ENCODE peak calls at places on chromosomes 16 and 17, in ten cellular contexts. A is heart left ventricle, C is neural progenitor cell, M is Peyer's patch, F is IMR-90, O is A549, N is transverse colon, S is A673, P is prostate gland, J is stomach. R is an unnamed sample. For H3K9me3, the result is how much of the 10 kb centered on the place peaks cover.

GRCh38 chr17:75856062-75856681 is 1.0 kb upstream of the WBP2 start:
- DNase-seq in O (peak), F (peak), P (no peak), J (peak), A (no peak), S (no peak), N (peak), C (no peak), M (no peak), R (no peak)

GRCh38 chr16:46927273-46927672 is 43.1 kb downstream of the GPT2 start:
- DNase-seq in C (no peak), O (no peak), N (no peak), A (no peak), F (no peak), J (no peak), P (no peak), S (no peak), M (no peak), R (no peak)

GRCh38 chr17:76032073-76032779 is 5.1 kb upstream of the EVPL start:
- DNase-seq in M (no peak), O (no peak), C (no peak), F (no peak), S (peak), N (no peak), P (no peak), J (no peak), A (no peak), R (no peak)

GRCh38 chr17:29930399-29931010 is 477 bp upstream of the SSH2 start:
- DNase-seq in F (peak), S (no peak), M (peak), P (peak), N (peak), C (peak), A (no peak), O (no peak), J (no peak), R (no peak)

GRCh38 chr17:46772013-46772878 is 46.2 kb downstream of the WNT3 start:
- DNase-seq in F (no peak), P (no peak), C (peak), M (peak), J (peak), S (peak), N (peak), O (peak), A (no peak), R (no peak)

GRCh38 chr16:14511798-14512131 is 118.3 kb downstream of the PARN start:
- DNase-seq in C (no peak), N (no peak), M (no peak), J (no peak), F (peak), O (no peak), S (no peak), A (no peak), P (no peak), R (no peak)

GRCh38 chr17:78126895-78127239 is 1.7 kb downstream of the TMC6 start:
- DNase-seq in O (no peak), S (no peak), C (no peak), F (no peak), A (no peak), N (no peak), P (no peak), J (no peak), M (no peak), R (no peak)

GRCh38 chr16:799948-800833 is at the start of gene GNG13:
- DNase-seq in S (no peak), P (no peak), F (no peak), M (no peak), C (peak), O (no peak), N (no peak), J (no peak), A (no peak), R (no peak)

GRCh38 chr17:2892305-2892971 is 96.2 kb downstream of the RAP1GAP2 start:
- DNase-seq in A (no peak), N (peak), P (no peak), O (peak), J (peak), S (no peak), C (no peak), F (peak), M (no peak), R (no peak)

GRCh38 chr16:2436110-2436509 is 6.9 kb downstream of the CCNF start:
- DNase-seq in O (no peak), P (peak), A (no peak), M (no peak), F (no peak), C (no peak), J (no peak), S (no peak), N (no peak), R (no peak)

DNA sequence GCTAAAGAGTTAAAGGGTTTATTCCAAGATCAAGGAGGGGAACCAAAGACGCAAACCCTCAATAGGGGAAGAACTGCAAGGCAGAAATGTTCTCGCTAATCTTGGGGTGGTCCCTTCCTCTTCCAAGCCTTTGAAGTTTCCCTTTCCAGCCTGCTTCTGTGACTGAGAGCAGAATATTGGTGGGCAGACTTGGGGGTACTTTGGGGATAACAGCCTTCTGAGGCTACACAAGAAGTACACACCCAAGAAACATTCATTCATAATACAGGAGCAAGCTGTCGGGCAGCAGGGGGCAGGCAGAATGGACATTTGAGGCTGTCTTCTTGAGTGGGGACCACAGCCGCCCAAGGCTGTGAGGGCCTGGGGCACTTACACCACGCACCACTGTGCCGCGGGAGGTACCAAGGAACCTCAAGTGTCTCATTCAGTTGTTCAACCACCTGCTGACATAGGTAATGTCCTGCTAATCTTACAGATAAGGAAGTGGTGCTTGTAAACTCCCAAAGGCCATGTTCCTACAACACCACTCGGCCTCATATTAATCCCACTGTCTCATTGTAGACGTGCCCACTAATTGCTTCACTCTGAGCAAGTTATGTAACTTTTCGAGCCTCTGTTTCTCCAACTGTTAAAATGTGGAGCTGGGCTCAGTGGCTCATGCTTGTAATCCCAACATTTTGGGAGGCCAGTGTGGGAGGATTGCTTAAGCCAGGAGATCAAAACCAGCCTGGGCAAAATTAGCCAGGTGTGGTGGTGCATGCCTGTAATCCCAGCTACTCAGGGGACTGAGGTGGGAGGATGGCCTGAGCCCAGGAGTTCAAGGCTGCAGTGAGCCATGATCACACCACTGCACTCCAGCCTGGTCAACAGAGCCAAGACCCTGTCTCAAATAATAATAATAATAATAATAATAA is 2.5 kb upstream of the MRPS23 start:
- DNase-seq in M (no peak), P (no peak), F (no peak), N (no peak), S (no peak), O (no peak), C (no peak), A (no peak), J (no peak), R (no peak)
- H3K27ac ChIP-seq in M (peak), P (peak), F (no peak), N (peak), S (peak), O (peak), C (no peak), A (peak), J (peak), R (no peak)

DNA sequence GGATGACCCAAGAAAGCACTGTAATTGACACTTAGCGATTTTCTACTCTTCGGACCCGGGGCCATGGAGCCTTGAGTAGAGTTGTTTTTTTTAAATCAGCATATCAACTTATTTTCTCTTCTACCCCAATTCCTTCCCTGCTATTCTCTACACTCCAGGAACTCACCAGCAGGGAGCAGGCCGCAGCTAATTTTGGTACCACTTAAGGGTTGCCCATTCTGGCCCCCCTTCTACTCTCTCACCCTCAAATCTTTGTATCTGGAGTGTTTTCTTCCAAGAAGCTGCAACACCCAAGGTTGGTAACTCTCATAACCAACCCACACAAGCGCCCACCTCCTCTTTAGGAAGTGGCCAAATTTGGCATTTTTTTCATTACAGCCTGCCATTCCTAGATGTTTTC is 5.5 kb upstream of the ERAL1 start:
- DNase-seq in S (peak), N (no peak), O (peak), J (no peak), M (peak), A (no peak), C (no peak), P (no peak), F (no peak), R (no peak)
- TF ChIP-seq CTCF in S (peak), N (no peak), O (no peak), J (no peak), M (no peak), A (no peak), C (no peak), P (no peak), F (peak), R (no peak)

GRCh38 chr17:5809580-5810188 is 225.4 kb upstream of the NLRP1 start:
- DNase-seq in J (no peak), O (peak), M (no peak), F (no peak), S (no peak), C (peak), A (no peak), P (no peak), N (no peak), R (no peak)
- H3K9me3 ChIP-seq in J (under half), O (half or more), M (under half), F (under half), S (under half), C (under half), A (under half), P (under half), N (under half), R (under half)

DNA sequence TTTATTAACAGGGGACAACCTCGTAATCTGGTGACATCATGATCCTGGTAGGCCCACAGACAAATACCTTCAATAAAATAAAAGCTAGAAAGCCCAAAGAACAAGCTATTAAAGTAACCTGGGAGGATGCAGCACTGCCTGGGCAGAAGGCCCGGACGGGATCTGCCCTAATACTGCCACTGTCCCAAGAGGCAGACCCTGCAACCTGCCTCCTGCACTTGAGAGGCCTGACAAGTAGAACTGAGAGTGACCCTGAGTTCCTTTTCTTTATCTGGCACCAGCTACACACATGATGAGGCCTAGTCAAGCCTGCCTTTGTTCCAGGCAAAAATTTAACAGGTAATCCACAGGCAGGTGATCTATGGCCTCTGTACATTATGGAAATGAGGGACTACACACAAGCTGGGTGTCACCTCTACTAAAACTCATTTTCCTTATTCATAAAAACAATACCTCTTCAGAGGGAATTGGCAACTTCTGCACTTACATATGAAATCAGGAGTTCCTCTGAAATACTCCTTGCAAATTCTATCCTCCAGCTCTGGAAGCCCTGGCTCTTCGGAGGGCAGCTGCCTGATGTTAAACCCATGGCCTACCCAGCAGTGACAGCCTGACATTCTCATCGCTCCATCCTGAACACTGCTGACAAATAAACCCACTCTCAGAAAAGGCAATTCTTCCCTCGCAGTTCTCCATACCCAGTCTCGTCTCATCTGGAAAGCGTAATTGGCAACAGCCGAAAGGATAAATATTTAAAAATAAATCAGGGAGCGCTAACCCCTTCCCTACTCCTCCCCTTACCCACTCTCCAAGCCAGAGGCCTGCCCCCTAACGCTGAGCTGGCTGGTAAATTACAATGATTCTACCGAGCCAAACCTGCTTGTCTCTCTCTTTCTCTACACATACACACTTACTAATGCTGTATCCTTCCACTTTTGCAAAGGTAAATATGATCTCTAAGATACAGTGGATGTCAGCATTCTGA is 2.5 kb upstream of the ZFHX3 start:
- DNase-seq in F (no peak), C (no peak), J (no peak), M (no peak), S (no peak), O (no peak), N (no peak), A (no peak), P (no peak), R (no peak)
- H3K27ac ChIP-seq in F (peak), C (no peak), J (peak), M (peak), S (no peak), O (peak), N (peak), A (peak), P (peak), R (no peak)

DNA sequence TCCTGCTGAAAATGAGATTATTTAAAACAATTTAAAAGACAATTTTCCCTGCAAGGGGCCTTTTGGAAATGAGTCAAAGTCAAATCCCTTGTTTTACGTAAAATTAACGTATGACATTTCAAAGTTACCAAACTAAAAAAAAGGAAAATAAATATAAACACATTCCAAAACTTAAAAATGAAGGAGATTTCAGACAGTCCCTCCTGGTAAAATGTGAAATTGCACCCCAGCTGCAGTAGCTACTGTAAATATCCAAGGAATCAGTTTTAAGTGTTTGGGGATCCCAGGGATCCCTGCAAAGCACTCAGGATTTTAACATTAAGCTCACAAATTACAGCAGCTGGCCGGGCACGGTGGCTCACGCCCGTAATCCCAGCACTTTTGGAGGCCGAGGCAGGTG is 63.3 kb downstream of the NXN start:
- DNase-seq in O (no peak), S (no peak), J (no peak), A (no peak), P (no peak), F (no peak), N (no peak), M (no peak), C (no peak), R (no peak)
- TF ChIP-seq CTCF in O (no peak), S (no peak), J (no peak), A (no peak), P (no peak), F (peak), N (peak), M (no peak), C (peak), R (no peak)

GRCh38 chr16:11205754-11206459 is 50.1 kb downstream of the SOCS1 start:
- DNase-seq in S (no peak), C (no peak), N (peak), F (peak), A (no peak), P (no peak), J (peak), O (no peak), M (no peak), R (no peak)
- H3K9me3 ChIP-seq in S (under half), C (under half), N (under half), F (under half), A (under half), P (under half), J (under half), O (under half), M (under half), R (under half)

DNA sequence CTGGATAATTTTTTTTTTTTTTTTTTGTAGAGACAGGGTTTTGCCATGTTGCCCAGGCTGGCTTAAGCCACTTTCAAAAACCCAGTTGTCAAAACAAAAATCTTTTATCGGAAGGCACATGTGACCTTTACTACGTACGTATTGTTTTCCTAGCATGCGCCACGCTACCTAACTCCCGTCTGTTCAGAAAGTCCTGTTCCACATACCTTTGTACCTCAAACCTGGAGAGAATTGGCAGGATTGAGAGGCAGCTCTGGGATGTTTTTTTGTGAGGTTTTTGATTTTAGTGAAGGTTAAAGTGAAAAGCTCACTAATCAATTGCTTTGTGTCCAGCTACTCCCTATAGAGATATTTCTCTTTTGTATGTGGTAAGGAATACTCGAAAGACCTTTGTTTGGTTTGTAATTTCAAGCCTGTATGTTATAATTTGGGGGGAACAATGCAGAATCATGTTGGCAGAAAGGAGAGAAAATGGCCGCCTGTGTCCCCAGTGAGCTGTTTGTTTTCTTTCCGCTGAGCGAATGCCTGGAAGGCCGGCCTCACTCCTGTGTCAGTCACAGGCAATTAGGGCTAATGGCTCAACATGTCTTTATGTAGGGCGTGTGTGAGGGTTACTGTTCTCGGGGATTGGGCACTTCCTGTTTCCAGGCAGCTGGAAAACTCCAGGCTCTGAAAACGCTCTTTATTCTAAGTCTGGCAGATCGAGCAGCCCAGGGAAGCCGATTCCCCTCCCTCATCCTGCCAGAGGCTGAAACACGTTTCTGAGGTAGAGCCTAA is 60.8 kb upstream of the CLEC18A start:
- DNase-seq in N (peak), S (peak), M (no peak), P (peak), O (no peak), C (peak), A (peak), J (peak), F (peak), R (no peak)
- H3K27ac ChIP-seq in N (peak), S (peak), M (peak), P (peak), O (no peak), C (peak), A (peak), J (peak), F (peak), R (no peak)

R was measured in CD8-positive, alpha-beta T cell.